ENCODE peak calls at places on chromosomes 4 and X, in six cellular contexts. Q is lower lobe of right lung, E is breast epithelium, R is adrenal gland, M is mammary epithelial cell, S is GM12878. W is an unnamed sample.
A peak's percentile ranks its signal among the peaks of the same experiment; 100 is the strongest.

GRCh38 chr4:102501176-102501634 is at the start of gene NFKB1:
- DNase-seq in Q (peak; percentile 80), E (peak; percentile 60), R (peak; percentile 78), M (peak; percentile 93), S (peak; percentile 55), W (peak; percentile 82)

GRCh38 chr4:64781737-64782326 is 372.6 kb upstream of the TECRL start:
- DNase-seq in Q (no peak), E (no peak), R (no peak), M (peak; percentile 34), S (no peak), W (peak; percentile 42)

GRCh38 chr4:110998308-110998707 is 375.4 kb upstream of the PITX2 start:
- DNase-seq in Q (no peak), E (no peak), R (no peak), M (no peak), S (no peak), W (no peak)

GRCh38 chr4:168220893-168221292 is 97.7 kb downstream of the DDX60 start:
- DNase-seq in Q (no peak), E (no peak), R (no peak), M (no peak), S (no peak), W (peak; percentile 44)

GRCh38 chr4:143489116-143489515 is 24.4 kb upstream of the SMARCA5 start:
- DNase-seq in Q (no peak), E (no peak), R (no peak), M (peak; percentile 74), S (no peak), W (peak; percentile 15)

GRCh38 chr4:28842271-28842670 is 1877.9 kb upstream of the PCDH7 start:
- DNase-seq in Q (no peak), E (no peak), R (no peak), M (no peak), S (no peak), W (no peak)

GRCh38 chr4:11312389-11312788 is 116.3 kb downstream of the HS3ST1 start:
- DNase-seq in Q (no peak), E (no peak), R (no peak), M (peak; percentile 81), S (no peak), W (peak; percentile 92)

GRCh38 chr4:25439913-25440477 is 62.9 kb downstream of the ANAPC4 start:
- DNase-seq in Q (no peak), E (no peak), R (peak; percentile 85), M (peak; percentile 41), S (peak; percentile 11), W (peak; percentile 62)

GRCh38 chr4:110211007-110211769 is 12.8 kb upstream of the ELOVL6 start:
- DNase-seq in Q (no peak), E (no peak), R (peak; percentile 40), M (peak; percentile 32), S (no peak), W (peak; percentile 56)

GRCh38 chrX:39174761-39175417 is 373.6 kb downstream of the MID1IP1 start:
- DNase-seq in Q (peak; percentile 43), E (no peak), R (peak; percentile 27), M (no peak), S (no peak), W (no peak)

DNA sequence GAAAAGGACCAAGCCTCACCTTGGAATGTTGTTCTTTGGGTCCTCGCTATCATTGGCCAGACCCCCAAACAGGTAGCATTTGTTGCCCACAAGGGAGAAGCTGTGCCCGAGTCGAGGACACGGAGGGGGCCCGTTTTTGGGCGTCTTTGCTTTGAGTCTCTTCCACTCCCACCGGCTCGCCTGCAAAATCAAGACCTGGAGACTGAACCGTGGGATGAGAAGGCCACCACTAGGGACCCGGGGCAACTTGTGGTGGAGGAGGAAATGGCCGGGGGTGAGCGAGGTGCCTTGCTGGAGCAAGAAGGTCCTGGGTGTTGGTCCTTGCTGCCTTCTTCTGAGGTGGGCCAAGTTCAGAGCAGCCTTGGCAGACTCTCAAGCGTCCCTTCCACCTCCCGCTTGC is 7.5 kb downstream of the HCFC1 start:
- DNase-seq in Q (no peak), E (no peak), R (no peak), M (no peak), S (no peak), W (no peak)
- H3K36me3 ChIP-seq in Q (peaks cover 49% of the 10 kb centered on the region), E (no peaks in the 10 kb centered on the region), R (no peaks in the 10 kb centered on the region), M (peaks cover 10% of the 10 kb centered on the region), S (peaks cover 40% of the 10 kb centered on the region), W (peaks cover 11% of the 10 kb centered on the region)

DNA sequence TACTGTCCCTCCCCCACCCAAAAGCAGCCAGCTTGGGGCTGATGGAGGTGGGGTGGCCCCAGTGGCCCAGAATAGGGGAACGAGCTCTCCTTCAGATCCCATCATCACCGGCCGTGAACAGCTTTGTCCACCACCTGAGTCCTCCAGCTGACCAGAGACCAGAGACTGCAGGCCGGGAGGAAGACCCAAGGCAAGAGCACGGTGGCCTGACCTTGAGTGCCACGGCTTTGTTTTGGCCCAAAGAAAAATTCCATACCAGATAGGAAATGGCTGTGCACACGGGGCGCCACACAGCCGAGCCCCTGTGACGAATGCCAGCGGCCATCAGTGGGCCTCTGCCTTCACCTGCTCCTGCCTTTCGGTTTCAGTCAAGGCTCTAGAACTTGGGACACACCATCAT is 5.2 kb downstream of the HMX1 start:
- DNase-seq in Q (no peak), E (no peak), R (no peak), M (no peak), S (no peak), W (no peak)
- H3K27me3 ChIP-seq in Q (peaks cover 94% of the 10 kb centered on the region), E (peaks cover 100% of the 10 kb centered on the region), R (peaks cover 88% of the 10 kb centered on the region), M (peaks cover 42% of the 10 kb centered on the region), S (no peaks in the 10 kb centered on the region), W (peaks cover 64% of the 10 kb centered on the region)

GRCh38 chr4:183170894-183171293 is 71.8 kb downstream of the WWC2 start:
- DNase-seq in Q (no peak), E (no peak), R (no peak), M (no peak), S (no peak), W (no peak)

GRCh38 chr4:183172881-183173280 is 73.8 kb downstream of the WWC2 start:
- DNase-seq in Q (no peak), E (no peak), R (no peak), M (no peak), S (no peak), W (no peak)

GRCh38 chr4:183175631-183176232 is 76.7 kb downstream of the WWC2 start:
- DNase-seq in Q (no peak), E (no peak), R (no peak), M (no peak), S (no peak), W (peak; percentile 8)

GRCh38 chr4:183171484-183172267 is 72.6 kb downstream of the WWC2 start:
- DNase-seq in Q (no peak), E (no peak), R (no peak), M (no peak), S (no peak), W (peak; percentile 74)

GRCh38 chr4:183173580-183174526 is 74.8 kb downstream of the WWC2 start:
- DNase-seq in Q (no peak), E (no peak), R (no peak), M (no peak), S (no peak), W (no peak)
- H3K4me3 ChIP-seq in Q (no peak overlapping the region), E (no peak overlapping the region), R (no peak overlapping the region), M (no peak overlapping the region), S (no peak overlapping the region), W (no peak overlapping the region)

DNA sequence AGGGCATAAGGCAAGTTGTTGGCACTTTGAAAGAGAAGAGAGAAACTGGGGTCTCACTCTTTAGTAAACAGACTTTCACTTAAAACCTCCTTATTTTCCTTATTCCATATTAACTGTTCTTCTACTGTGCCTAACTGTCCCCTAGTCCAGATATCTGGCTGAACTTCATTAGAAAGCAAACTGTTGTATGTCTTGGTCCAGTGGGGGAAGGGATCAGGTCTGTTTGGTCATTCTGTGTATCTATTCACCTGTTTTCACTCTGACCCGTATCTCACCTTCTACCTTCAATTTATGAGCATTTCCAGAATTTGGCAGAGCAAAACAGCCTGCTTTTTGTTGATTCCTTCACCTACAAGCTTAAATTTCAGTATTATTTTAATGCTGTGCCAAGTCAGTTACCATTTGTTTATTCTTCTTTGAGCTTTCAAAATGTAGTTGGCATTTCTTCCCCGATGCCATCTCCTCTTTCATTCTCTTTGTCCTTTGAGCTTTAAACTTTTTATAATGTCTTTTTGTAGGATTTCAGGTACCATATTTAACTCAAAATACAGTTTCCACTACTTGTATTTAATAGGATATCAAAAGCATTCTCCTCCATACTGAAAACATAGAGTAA is 188.6 kb upstream of the PPARGC1A start:
- DNase-seq in Q (no peak), E (no peak), R (no peak), M (no peak), S (no peak), W (no peak)
- H3K36me3 ChIP-seq in Q (no peaks in the 10 kb centered on the region), E (no peaks in the 10 kb centered on the region), R (no peaks in the 10 kb centered on the region), M (no peaks in the 10 kb centered on the region), S (no peaks in the 10 kb centered on the region), W (no peaks in the 10 kb centered on the region)

GRCh38 chr4:1959104-1959384 is 49.7 kb downstream of the NELFA start:
- DNase-seq in Q (no peak), E (no peak), R (no peak), M (peak; percentile 12), S (no peak), W (no peak)

GRCh38 chr4:1958276-1959103 is 50.3 kb downstream of the NELFA start:
- DNase-seq in Q (peak; percentile 69), E (no peak), R (no peak), M (no peak), S (no peak), W (no peak)

GRCh38 chr4:1961563-1961962 is 47.2 kb downstream of the NELFA start:
- DNase-seq in Q (no peak), E (no peak), R (no peak), M (no peak), S (no peak), W (no peak)

GRCh38 chr4:1961038-1961437 is 47.7 kb downstream of the NELFA start:
- DNase-seq in Q (no peak), E (no peak), R (no peak), M (no peak), S (no peak), W (no peak)

DNA sequence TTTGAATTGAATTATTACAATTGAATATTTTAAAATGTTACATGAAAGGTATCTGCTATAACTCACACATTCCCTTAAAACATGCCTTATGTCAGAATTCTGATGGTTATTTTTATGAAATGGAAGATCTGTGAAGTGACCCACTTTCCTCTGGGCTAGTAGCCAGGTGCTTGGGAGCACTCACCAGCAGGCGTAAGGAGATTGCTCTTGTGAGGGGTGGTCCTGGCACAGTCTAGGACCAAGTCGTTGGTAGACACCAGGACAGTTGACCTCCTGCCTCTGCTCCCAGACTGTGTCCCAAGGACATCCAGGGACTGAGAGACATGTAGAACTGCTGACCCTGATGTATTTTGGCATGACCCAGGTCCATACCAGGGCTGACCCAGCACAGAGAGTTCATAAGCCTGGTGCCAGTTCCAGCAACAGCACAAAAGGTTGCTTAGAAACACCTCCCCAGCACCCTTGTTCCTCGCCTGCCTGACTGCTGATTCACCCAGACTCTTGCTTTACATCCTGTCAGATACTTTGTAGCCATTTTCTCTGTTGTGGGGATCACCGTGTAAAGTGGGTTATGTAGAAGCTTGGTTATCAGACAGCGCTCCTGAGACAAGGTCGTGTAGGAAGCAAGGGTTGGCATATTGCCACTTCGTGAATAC is 48.5 kb downstream of the NELFA start:
- DNase-seq in Q (no peak), E (no peak), R (no peak), M (no peak), S (no peak), W (peak; percentile 22)
- H3K27me3 ChIP-seq in Q (no peaks in the 10 kb centered on the region), E (no peaks in the 10 kb centered on the region), R (no peaks in the 10 kb centered on the region), M (no peaks in the 10 kb centered on the region), S (no peaks in the 10 kb centered on the region), W (no peaks in the 10 kb centered on the region)

W was measured in bronchial epithelial cell.